ENCODE peak calls at places on chromosomes 5 and 9, in five cellular contexts. V is thyroid gland; D is CD4-positive, alpha-beta memory T cell; Q is PC-3; T is heart right ventricle. Y is an unnamed sample.

GRCh38 chr5:1098986-1099597 is 12.8 kb downstream of the SLC12A7 start:
- DNase-seq in V (no peak), T (no peak), D (no peak), Q (no peak), Y (no peak)

GRCh38 chr9:15244001-15244441 is 63.0 kb downstream of the TTC39B start:
- DNase-seq in T (no peak), D (no peak), Q (no peak), V (peak), Y (no peak)

GRCh38 chr9:127574089-127574921 is 37.8 kb upstream of the STXBP1 start:
- DNase-seq in D (no peak), Q (peak), T (no peak), V (peak), Y (no peak)

GRCh38 chr5:96752341-96753016 is 55.3 kb downstream of the ERAP1 start:
- DNase-seq in T (peak), Q (peak), D (peak), V (no peak), Y (no peak)

GRCh38 chr5:106269252-106269843 is 1401.4 kb downstream of the EFNA5 start:
- DNase-seq in Q (peak), T (no peak), D (no peak), V (no peak), Y (no peak)

GRCh38 chr5:108788142-108788541 is 40.4 kb downstream of the FER start:
- DNase-seq in T (peak), V (peak), Q (no peak), D (no peak), Y (no peak)

GRCh38 chr9:25861416-25861815 is 183.2 kb upstream of the TUSC1 start:
- DNase-seq in T (no peak), Q (no peak), V (no peak), D (no peak), Y (no peak)

GRCh38 chr5:118646917-118647316 is 341.4 kb downstream of the DTWD2 start:
- DNase-seq in V (no peak), D (no peak), Q (no peak), T (no peak), Y (no peak)

GRCh38 chr5:167355370-167355769 is 936.1 kb upstream of the WWC1 start:
- DNase-seq in Q (no peak), V (no peak), D (no peak), T (no peak), Y (no peak)

GRCh38 chr5:86232246-86232645 is 385.5 kb upstream of the COX7C start:
- DNase-seq in D (no peak), V (no peak), Q (no peak), T (no peak), Y (no peak)

GRCh38 chr5:86228147-86228546 is 389.6 kb upstream of the COX7C start:
- DNase-seq in Q (no peak), D (no peak), T (no peak), V (no peak), Y (no peak)
- H3K27ac ChIP-seq in Q (no peak), D (no peak), T (no peak), V (no peak), Y (no peak)

GRCh38 chr5:59092758-59093157 is 509.9 kb downstream of the RAB3C start:
- DNase-seq in D (no peak), V (no peak), T (no peak), Q (no peak), Y (no peak)
- H3K27ac ChIP-seq in D (no peak), V (no peak), T (no peak), Q (no peak), Y (no peak)

DNA sequence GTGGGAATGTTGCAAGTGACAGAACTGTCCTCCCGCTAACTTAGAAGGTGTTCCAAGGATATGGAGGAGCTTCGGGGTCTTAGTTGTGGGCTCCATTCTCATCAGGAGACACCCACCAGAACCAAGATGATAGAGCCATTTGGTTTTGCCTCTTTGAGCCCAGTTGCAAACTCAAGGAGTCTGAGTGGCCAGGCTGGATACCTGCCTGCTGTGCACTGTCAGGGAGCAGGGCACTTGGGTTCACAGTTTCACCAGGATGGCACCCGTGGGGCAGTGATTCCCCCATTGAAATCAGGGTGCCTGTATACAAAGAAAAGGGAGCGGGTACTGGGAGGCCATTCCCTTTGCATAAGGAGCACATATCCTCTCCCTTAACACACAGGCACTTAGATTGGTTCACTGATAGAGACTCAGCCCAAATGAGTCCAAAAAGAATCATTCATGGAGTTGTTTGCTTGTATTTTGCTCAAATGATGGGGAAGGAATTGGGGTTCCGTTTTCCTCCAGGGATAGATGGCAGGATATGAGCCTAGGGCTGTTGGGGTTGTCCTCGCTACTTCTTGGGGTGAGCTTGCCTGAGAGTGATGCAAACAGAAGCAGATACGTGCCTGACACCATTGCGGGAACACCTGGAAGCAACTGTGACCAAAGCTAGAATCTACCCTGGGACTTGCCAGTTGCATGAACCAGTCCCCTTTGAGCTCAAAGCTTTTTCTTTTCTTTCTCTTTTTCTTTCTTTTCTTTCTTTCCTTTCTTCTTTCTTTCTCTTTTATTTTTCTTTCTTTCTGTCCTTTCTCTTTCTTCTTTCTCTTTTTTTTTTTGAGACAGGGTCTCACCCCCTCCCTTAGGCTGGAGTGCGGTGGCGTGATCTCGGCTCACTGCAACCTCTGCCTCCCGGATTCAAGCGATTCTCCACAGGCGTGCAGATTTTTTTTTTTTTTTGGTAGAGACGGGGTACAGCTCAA is 1.3 kb upstream of the PRR7 start:
- DNase-seq in D (peak), T (no peak), V (no peak), Q (no peak), Y (no peak)
- H3K27ac ChIP-seq in D (peak), T (no peak), V (no peak), Q (no peak), Y (no peak)

DNA sequence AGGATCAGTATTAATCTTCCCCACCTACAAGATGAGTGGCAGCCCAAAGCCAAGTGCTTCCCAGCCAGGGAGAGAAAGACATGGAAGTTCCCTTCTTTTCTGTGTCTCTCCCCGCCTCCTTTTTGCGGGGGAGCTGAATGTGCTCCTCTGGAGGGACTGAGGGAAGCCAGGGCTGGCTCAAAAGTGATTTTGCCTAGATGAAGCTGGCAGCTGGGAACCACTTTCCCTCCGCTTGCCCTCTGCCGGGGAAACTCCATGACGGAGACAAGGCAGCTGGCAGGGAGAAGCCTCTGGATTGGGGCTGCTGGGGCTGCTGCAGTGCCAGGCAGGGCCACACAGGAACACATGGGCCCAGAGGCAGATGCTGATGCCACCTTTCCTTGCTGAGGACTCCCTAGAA is 24.4 kb downstream of the EGR1 start:
- DNase-seq in T (no peak), D (no peak), V (no peak), Q (no peak), Y (no peak)
- H3K27ac ChIP-seq in T (no peak), D (no peak), V (no peak), Q (no peak), Y (no peak)

DNA sequence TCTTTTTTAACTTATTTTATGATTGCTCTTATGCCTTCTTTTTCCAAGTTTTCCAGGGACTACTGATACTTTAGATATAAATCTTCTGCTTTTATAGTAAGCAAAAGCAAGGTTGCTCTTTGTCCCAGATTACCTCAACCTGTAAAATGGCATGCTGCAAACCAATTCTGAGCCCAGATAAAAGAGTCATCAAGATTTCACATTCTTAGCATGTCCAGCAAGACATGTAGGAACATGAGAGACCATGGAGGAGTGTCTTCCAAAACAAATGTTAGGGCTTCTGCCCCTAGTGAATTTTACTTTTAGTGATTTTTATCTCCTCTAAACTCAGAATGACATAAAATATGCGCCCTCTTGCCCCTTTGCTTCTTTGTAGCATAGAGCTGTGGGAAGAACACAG is 7.0 kb upstream of the CDC20B start:
- DNase-seq in D (no peak), Q (no peak), T (no peak), V (no peak), Y (peak)
- H3K27ac ChIP-seq in D (no peak), Q (no peak), T (no peak), V (no peak), Y (no peak)

DNA sequence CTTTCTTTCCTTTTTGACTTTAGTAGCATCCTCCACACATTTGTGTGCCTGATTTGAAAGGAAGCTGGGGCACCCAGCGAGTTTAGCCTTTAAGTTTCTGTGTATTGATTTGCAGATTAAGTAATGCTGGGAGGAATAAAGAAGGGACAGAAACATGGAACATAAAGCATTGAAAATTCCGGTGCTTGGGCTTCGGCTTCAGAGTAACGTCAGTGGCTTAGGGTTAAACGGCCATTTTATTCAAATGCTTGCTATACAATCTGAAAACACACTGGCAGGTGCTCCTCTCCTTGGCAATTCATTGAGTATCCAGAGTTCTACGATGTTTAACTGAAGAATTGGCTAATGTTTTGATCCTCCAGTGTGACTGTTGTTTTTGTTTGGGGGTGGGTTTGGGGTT is 58.0 kb upstream of the FSD1L start:
- DNase-seq in D (no peak), V (no peak), T (no peak), Q (no peak), Y (no peak)
- H3K27ac ChIP-seq in D (no peak), V (no peak), T (no peak), Q (no peak), Y (no peak)

GRCh38 chr9:70406446-70406862 is 8.0 kb downstream of the KLF9 start:
- DNase-seq in Q (no peak), D (no peak), T (no peak), V (no peak), Y (no peak)
- H3K27ac ChIP-seq in Q (no peak), D (peak), T (peak), V (peak), Y (no peak)

GRCh38 chr5:173222466-173222865 is 12.5 kb downstream of the NKX2-5 start:
- DNase-seq in Q (no peak), V (no peak), T (no peak), D (no peak), Y (no peak)
- H3K27ac ChIP-seq in Q (no peak), V (no peak), T (no peak), D (no peak), Y (no peak)

GRCh38 chr5:72301557-72301956 is 18.5 kb downstream of the MRPS27 start:
- DNase-seq in D (no peak), V (no peak), Q (no peak), T (no peak), Y (no peak)
- H3K27ac ChIP-seq in D (no peak), V (no peak), Q (no peak), T (no peak), Y (no peak)

DNA sequence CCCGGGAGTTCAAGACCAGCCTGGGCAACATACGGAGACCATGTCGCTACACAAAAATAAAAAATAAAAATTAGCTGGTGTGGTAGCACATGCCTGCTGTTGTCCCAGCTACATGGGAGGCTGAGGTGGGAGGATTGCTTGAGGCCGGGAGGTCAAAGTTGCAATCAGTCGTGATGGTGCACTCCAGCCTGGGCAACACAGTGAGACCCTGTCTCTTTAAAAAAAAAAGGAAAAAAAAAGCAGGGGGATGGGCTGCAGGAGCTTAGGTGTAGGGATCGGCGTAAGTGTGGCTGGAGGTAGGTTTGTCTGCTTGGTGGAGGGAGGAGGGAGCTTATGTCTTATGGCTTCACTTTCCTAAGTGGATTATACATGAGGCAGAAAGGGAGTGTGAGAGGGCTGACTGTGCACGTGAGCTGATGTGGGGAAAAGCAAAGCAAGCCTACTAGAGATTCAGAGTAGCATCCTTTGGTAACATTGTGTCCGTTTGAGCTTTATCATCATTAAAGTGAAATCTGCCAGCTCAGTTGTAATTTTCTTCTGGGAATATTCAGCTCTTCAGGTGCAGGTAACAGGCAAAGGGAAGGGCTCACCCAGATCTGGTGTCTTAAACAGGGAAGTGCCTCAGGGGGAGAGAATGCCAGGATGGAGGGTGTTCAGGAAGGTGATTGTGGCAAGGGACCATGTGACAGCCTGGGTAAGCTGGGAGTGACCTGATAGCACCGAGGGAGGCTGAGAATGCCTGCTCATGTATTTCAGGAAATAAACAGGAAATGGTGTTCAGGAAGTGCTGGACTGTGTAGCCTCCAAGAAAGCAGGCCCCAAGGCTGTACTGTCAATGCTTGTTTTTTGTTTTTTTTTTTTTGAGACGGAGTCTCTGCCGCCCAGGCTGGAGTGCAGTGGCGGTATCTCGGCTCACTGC is 17.6 kb upstream of the SETX start:
- DNase-seq in V (peak), T (peak), Q (peak), D (no peak), Y (peak)
- H3K27ac ChIP-seq in V (no peak), T (peak), Q (no peak), D (no peak), Y (peak)